ENCODE peak calls at places on chromosomes 12 and 14, in seven cellular contexts. G is IMR-90, K is WTC11, J is SK-N-SH, O is A549, Q is HepG2, E is K562. V is an unnamed sample.

GRCh38 chr12:62594771-62595170 is 128.1 kb downstream of the MON2 start:
- DNase-seq in Q (no peak), G (no peak), O (no peak), E (no peak), J (no peak), K (no peak), V (no peak)

GRCh38 chr14:77120771-77121743 is 20.5 kb downstream of the ZDHHC22 start:
- DNase-seq in O (no peak), Q (no peak), G (no peak), K (no peak), E (no peak), J (no peak), V (no peak)

GRCh38 chr12:115541891-115542361 is 735.6 kb downstream of the MED13L start:
- DNase-seq in E (no peak), K (no peak), O (no peak), J (no peak), G (no peak), Q (no peak), V (no peak)

GRCh38 chr12:105861232-105861631 is 277.5 kb downstream of the NUAK1 start:
- DNase-seq in O (no peak), J (no peak), Q (no peak), G (no peak), K (no peak), E (no peak), V (no peak)

GRCh38 chr12:47507221-47507620 is 198.6 kb downstream of the RPAP3 start:
- DNase-seq in Q (no peak), E (no peak), O (no peak), J (no peak), K (no peak), G (peak; percentile 16), V (no peak)

GRCh38 chr12:33476058-33476457 is 36.4 kb upstream of the SYT10 start:
- DNase-seq in J (no peak), O (no peak), K (no peak), G (no peak), Q (no peak), E (no peak), V (no peak)

GRCh38 chr12:103929051-103929908 is 930 bp upstream of the HSP90B1 start:
- DNase-seq in E (peak; percentile 84), K (peak; percentile 78), G (peak; percentile 92), O (peak; percentile 94), J (peak; percentile 84), Q (peak; percentile 87), V (peak; percentile 53)

GRCh38 chr12:47408171-47408871 is 297.5 kb downstream of the RPAP3 start:
- DNase-seq in O (peak; percentile 69), Q (peak; percentile 6), K (peak; percentile 34), J (no peak), G (no peak), E (no peak), V (no peak)

GRCh38 chr12:133080051-133080618 is 588 bp upstream of the ZNF140 start:
- DNase-seq in G (peak; percentile 99), O (peak; percentile 99), K (peak; percentile 98), Q (peak; percentile 98), E (peak; percentile 77), J (peak; percentile 80), V (peak; percentile 94)

GRCh38 chr14:103385994-103386491 is 828 bp downstream of the MARK3 start:
- DNase-seq in K (peak; percentile 29), J (peak; percentile 36), O (no peak), E (no peak), G (peak; percentile 31), Q (no peak), V (no peak)
- TF ChIP-seq USF2 in K (no peak), J (no peak), O (no peak), E (no peak), G (no peak), Q (no peak), V (no peak)

DNA sequence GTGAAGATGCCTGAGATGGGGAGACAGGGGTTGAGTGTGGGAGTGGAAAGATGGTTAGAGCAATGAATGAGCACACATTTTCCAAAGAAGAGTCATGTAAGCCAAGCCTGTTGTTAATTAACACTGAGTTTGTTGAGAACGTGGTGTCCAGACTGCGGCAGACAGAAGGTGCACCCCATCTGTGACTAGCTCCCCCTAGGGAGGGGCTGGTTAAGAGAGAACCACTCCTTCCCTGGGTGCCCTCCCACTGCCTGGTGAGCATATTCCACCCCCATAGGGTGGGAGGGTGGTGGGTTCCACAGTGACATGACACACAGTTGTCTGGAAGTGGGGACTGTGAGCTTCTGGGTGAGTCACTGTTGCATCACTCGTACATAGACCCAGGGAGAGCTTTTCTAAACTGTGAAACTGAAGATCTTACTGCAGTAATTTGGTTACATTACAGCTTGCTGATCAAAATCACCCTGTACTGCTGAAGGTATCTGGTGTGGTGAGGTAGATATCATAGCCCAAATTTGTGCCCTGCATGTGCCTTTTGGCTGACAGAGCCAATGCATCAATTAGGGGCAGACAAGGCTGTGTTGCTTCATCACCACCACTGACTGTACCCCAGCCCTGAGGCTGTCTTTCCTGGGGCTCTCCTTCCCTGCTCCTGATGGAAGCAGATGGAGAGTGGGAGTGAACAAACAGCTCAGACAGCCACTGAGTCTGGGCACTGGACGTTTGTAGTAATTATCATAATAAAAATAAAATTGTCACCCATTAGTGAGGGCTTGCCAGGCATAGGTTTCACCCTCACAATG is 150.9 kb downstream of the EMP1 start:
- DNase-seq in K (no peak), O (peak; percentile 69), Q (no peak), E (no peak), G (peak; percentile 56), J (no peak), V (no peak)
- TF ChIP-seq USF2 in K (no peak), O (no peak), Q (no peak), E (no peak), G (no peak), J (no peak), V (no peak)

GRCh38 chr12:95976416-95976832 is 19.7 kb downstream of the HAL start:
- DNase-seq in K (no peak), O (no peak), E (no peak), G (peak; percentile 15), J (no peak), Q (peak; percentile 82), V (no peak)
- TF ChIP-seq USF2 in K (no peak), O (no peak), E (no peak), G (no peak), J (no peak), Q (no peak), V (no peak)

GRCh38 chr12:69738351-69739286 is at the start of gene RAB3IP:
- DNase-seq in J (peak; percentile 99), K (peak; percentile 90), E (peak; percentile 99), Q (peak; percentile 71), O (peak; percentile 87), G (peak; percentile 61), V (peak; percentile 96)
- TF ChIP-seq USF2 in J (no peak), K (no peak), E (no peak), Q (no peak), O (no peak), G (no peak), V (no peak)

GRCh38 chr12:98743362-98743953 is 98.4 kb downstream of the APAF1 start:
- DNase-seq in E (peak; percentile 36), G (peak; percentile 22), K (peak; percentile 62), Q (peak; percentile 30), O (peak; percentile 33), J (peak; percentile 68), V (peak; percentile 63)

GRCh38 chr12:98741615-98742265 is 96.7 kb downstream of the APAF1 start:
- DNase-seq in Q (no peak), E (no peak), O (no peak), J (no peak), G (peak; percentile 19), K (no peak), V (no peak)

GRCh38 chr12:98741229-98741614 is 96.1 kb downstream of the APAF1 start:
- DNase-seq in O (no peak), Q (no peak), K (no peak), J (no peak), E (no peak), G (peak; percentile 44), V (no peak)

GRCh38 chr12:98744692-98745091 is 99.6 kb downstream of the APAF1 start:
- DNase-seq in K (no peak), G (no peak), J (no peak), E (no peak), O (no peak), Q (no peak), V (no peak)

GRCh38 chr12:98745578-98746391 is 100.7 kb downstream of the APAF1 start:
- DNase-seq in E (no peak), G (peak; percentile 11), J (peak; percentile 48), Q (no peak), O (no peak), K (peak; percentile 42), V (no peak)
- TF ChIP-seq USF2 in E (no peak), G (no peak), J (no peak), Q (no peak), O (no peak), K (no peak), V (no peak)